ENCODE peak calls at places on chromosome 17, in eight cellular contexts. U, C, P, W, N, K, F and Y are unnamed samples.

GRCh38 chr17:8991514-8992285 is 26.2 kb upstream of the PIK3R5 start:
- DNase-seq in U (peak), F (peak), K (peak), C (peak), W (peak), P (peak), N (no peak), Y (no peak)

GRCh38 chr17:62094175-62094574 is 29.1 kb upstream of the MED13 start:
- DNase-seq in K (peak), N (no peak), C (no peak), U (no peak), W (no peak), P (no peak), F (no peak), Y (no peak)

GRCh38 chr17:67474081-67474661 is 97.1 kb downstream of the PITPNC1 start:
- DNase-seq in W (no peak), K (peak), C (peak), N (no peak), U (peak), F (no peak), P (no peak), Y (no peak)

GRCh38 chr17:48596000-48596734 is 2.6 kb upstream of the HOXB5 start:
- DNase-seq in N (no peak), C (no peak), U (no peak), W (no peak), P (no peak), K (no peak), F (no peak), Y (no peak)

GRCh38 chr17:2948721-2949468 is 114.5 kb downstream of the OR1D5 start:
- DNase-seq in C (no peak), W (no peak), K (no peak), F (no peak), P (no peak), U (no peak), N (no peak), Y (no peak)

GRCh38 chr17:33284022-33284421 is 9.1 kb downstream of the ASIC2 start:
- DNase-seq in P (no peak), N (no peak), W (peak), K (peak), U (peak), F (peak), C (no peak), Y (no peak)

GRCh38 chr17:348692-349425 is 3.7 kb downstream of the RPH3AL start:
- DNase-seq in P (no peak), F (peak), U (peak), N (no peak), W (peak), K (peak), C (peak), Y (no peak)

GRCh38 chr17:41785091-41785875 is 1.2 kb downstream of the JUP start:
- DNase-seq in W (peak), P (no peak), F (no peak), K (no peak), N (no peak), U (peak), C (peak), Y (peak)

GRCh38 chr17:49887086-49887743 is 39.3 kb upstream of the TAC4 start:
- DNase-seq in U (no peak), P (no peak), K (no peak), N (no peak), C (no peak), W (peak), F (no peak), Y (no peak)

GRCh38 chr17:35447494-35447893 is 1.1 kb downstream of the SLFN13 start:
- DNase-seq in N (no peak), K (no peak), C (no peak), F (no peak), U (no peak), W (no peak), P (no peak), Y (no peak)

GRCh38 chr17:60390881-60391418 is 983 bp downstream of the USP32 start:
- DNase-seq in P (no peak), W (peak), F (peak), U (peak), N (no peak), C (peak), K (peak), Y (peak)

GRCh38 chr17:50476545-50477315 is 1.9 kb upstream of the RSAD1 start:
- DNase-seq in C (no peak), P (no peak), W (no peak), F (no peak), N (no peak), U (no peak), K (no peak), Y (no peak)

GRCh38 chr17:7632492-7632894 is 2.6 kb downstream of the SHBG start:
- DNase-seq in F (peak), K (peak), C (no peak), N (no peak), U (peak), W (peak), P (no peak), Y (no peak)

GRCh38 chr17:47889734-47890529 is 6.1 kb upstream of the SP2 start:
- DNase-seq in F (peak), W (peak), P (peak), N (peak), U (peak), C (peak), K (peak), Y (peak)

GRCh38 chr17:34116306-34116705 is 138.8 kb upstream of the CCL2 start:
- DNase-seq in W (no peak), C (no peak), F (no peak), P (no peak), K (no peak), U (no peak), N (no peak), Y (no peak)

GRCh38 chr17:823501-823902 is 41.3 kb downstream of the MRM3 start:
- DNase-seq in C (no peak), U (no peak), F (no peak), K (no peak), P (no peak), W (no peak), N (no peak), Y (no peak)

GRCh38 chr17:2172447-2172938 is 117.6 kb downstream of the HIC1 start:
- DNase-seq in U (no peak), W (peak), K (peak), F (no peak), N (no peak), C (no peak), P (no peak), Y (no peak)

GRCh38 chr17:10198509-10199249 is at the start of gene GAS7:
- DNase-seq in K (no peak), F (peak), W (no peak), P (peak), C (peak), N (no peak), U (peak), Y (peak)

GRCh38 chr17:5619088-5619740 is 34.9 kb upstream of the NLRP1 start:
- DNase-seq in P (no peak), N (no peak), C (no peak), U (no peak), W (no peak), F (no peak), K (no peak), Y (no peak)

GRCh38 chr17:79658811-79659207 is 48.0 kb upstream of the RBFOX3 start:
- DNase-seq in F (peak), N (no peak), C (no peak), K (peak), W (no peak), U (peak), P (no peak), Y (no peak)

GRCh38 chr17:78358538-78359215 is 1.2 kb downstream of the SOCS3 start:
- DNase-seq in K (no peak), W (peak), C (peak), U (peak), N (no peak), P (no peak), F (no peak), Y (peak)

GRCh38 chr17:1995321-1996242 is 29.6 kb downstream of the RTN4RL1 start:
- DNase-seq in P (no peak), K (no peak), U (no peak), W (no peak), N (no peak), C (no peak), F (no peak), Y (no peak)

GRCh38 chr17:63029520-63029919 is 63.5 kb downstream of the TANC2 start:
- DNase-seq in P (no peak), W (peak), C (no peak), K (peak), F (no peak), N (no peak), U (no peak), Y (no peak)

GRCh38 chr17:81111066-81111465 is 54.2 kb upstream of the PVALEF start:
- DNase-seq in P (no peak), U (no peak), C (no peak), W (no peak), N (no peak), F (no peak), K (no peak), Y (no peak)

GRCh38 chr17:42274812-42275526 is 1.2 kb downstream of the STAT5B start:
- DNase-seq in N (no peak), C (no peak), U (no peak), W (no peak), P (no peak), K (peak), F (no peak), Y (no peak)

GRCh38 chr17:41442772-41443171 is 2.0 kb upstream of the KRT38 start:
- DNase-seq in U (peak), W (no peak), P (no peak), F (no peak), K (peak), C (no peak), N (no peak), Y (no peak)

GRCh38 chr17:75516619-75517276 is 420 bp downstream of the TSEN54 start:
- DNase-seq in F (peak), W (no peak), U (no peak), K (no peak), N (no peak), P (no peak), C (no peak), Y (no peak)

GRCh38 chr17:78378225-78379133 is at the start of gene PGS1:
- DNase-seq in K (peak), N (no peak), W (peak), P (peak), U (peak), C (peak), F (peak), Y (peak)

GRCh38 chr17:82320140-82320840 is 2.9 kb upstream of the CD7 start:
- DNase-seq in N (no peak), K (no peak), W (no peak), U (no peak), F (no peak), C (no peak), P (no peak), Y (no peak)

GRCh38 chr17:82321947-82322466 is 4.6 kb upstream of the CD7 start:
- DNase-seq in W (no peak), C (no peak), F (no peak), P (no peak), K (no peak), N (no peak), U (no peak), Y (no peak)

GRCh38 chr17:82319619-82320062 is 2.2 kb upstream of the CD7 start:
- DNase-seq in K (no peak), C (no peak), F (no peak), P (no peak), W (no peak), U (no peak), N (no peak), Y (no peak)

GRCh38 chr17:82322526-82323453 is 5.4 kb upstream of the CD7 start:
- DNase-seq in F (no peak), W (no peak), K (no peak), N (no peak), C (no peak), U (no peak), P (no peak), Y (no peak)

GRCh38 chr17:82320956-82321927 is 3.8 kb upstream of the CD7 start:
- DNase-seq in P (peak), K (no peak), N (no peak), C (no peak), F (peak), W (no peak), U (no peak), Y (peak)
- TF ChIP-seq CTCF in P (peak), K (peak), N (peak), C (peak), F (peak), W (peak), U (peak), Y (peak)

GRCh38 chr17:66426397-66427033 is 124.1 kb downstream of the PRKCA start:
- DNase-seq in C (no peak), F (no peak), U (peak), N (no peak), P (peak), K (peak), W (peak), Y (no peak)
- TF ChIP-seq CTCF in C (no peak), F (peak), U (peak), N (no peak), P (peak), K (peak), W (peak), Y (no peak)

GRCh38 chr17:46848534-46848933 is 2.8 kb upstream of the WNT9B start:
- DNase-seq in P (no peak), C (no peak), W (no peak), U (no peak), K (no peak), N (no peak), F (no peak), Y (no peak)

GRCh38 chr17:46854515-46854914 is 3.1 kb downstream of the WNT9B start:
- DNase-seq in N (no peak), F (no peak), W (no peak), C (no peak), K (no peak), U (no peak), P (no peak), Y (no peak)

GRCh38 chr17:46853896-46854444 is 2.6 kb downstream of the WNT9B start:
- DNase-seq in P (no peak), K (peak), U (peak), W (peak), F (no peak), N (no peak), C (no peak), Y (no peak)

GRCh38 chr17:46850688-46851028 is 725 bp upstream of the WNT9B start:
- DNase-seq in W (no peak), F (no peak), K (no peak), P (no peak), U (no peak), C (no peak), N (no peak), Y (no peak)

GRCh38 chr17:46851029-46851741 is at the start of gene WNT9B:
- DNase-seq in F (peak), W (no peak), P (no peak), U (no peak), N (no peak), C (no peak), K (no peak), Y (no peak)
- TF ChIP-seq CTCF in F (peak), W (no peak), P (no peak), U (no peak), N (no peak), C (no peak), K (no peak), Y (no peak)

GRCh38 chr17:73396429-73397277 is 84.9 kb upstream of the CDC42EP4 start:
- DNase-seq in P (no peak), U (no peak), N (no peak), W (no peak), K (no peak), C (no peak), F (no peak), Y (no peak)
- TF ChIP-seq CTCF in P (no peak), U (no peak), N (no peak), W (no peak), K (no peak), C (no peak), F (no peak), Y (no peak)

DNA sequence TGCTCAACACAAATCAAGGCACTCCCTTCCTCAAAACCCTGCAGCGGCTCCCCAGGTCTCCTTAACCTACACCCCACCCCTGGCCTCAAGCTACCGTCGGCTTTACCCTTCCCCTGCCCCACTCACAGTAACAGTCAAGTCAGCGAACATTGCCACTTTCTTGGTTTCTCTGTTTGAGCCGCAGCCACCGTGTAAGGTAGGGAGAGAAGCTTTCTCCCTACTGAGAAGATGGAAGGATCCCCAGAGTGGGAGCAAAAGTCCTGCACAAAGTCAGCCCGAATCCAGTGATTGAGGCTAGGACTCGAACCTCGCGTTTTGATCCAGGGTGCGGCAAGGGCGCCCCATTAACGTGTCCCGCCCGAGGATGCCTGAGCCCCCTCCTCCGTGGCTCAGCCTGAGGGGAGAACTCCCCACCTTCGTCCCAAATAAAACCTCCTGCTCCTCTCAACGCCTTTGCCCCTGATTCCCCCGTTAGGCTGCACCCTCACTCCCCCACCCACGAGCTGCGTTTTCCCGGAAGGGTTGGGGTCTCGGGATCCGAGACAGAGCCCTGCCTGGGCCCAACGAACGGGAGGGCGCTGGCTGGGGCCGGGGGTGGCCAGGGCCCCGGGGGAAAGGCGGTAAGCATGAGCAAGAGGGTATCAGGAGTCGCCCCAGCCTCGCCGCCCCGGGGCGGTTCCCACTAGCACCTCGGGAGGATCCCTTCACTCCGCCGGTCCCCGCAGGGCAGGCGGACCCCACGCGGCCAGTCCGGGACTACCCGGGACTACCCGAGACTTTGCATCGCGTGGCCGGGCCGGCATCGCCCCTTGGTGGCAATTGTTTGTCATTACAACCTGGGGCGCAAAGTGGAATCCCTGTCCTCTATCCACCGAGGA is 9.9 kb upstream of the NAGS start:
- DNase-seq in C (peak), W (no peak), P (peak), N (no peak), U (peak), F (peak), K (peak), Y (peak)
- TF ChIP-seq CTCF in C (peak), W (peak), P (peak), N (peak), U (peak), F (peak), K (peak), Y (no peak)

GRCh38 chr17:64938925-64939474 is 19.7 kb upstream of the LRRC37A3 start:
- DNase-seq in W (no peak), N (no peak), C (peak), K (peak), U (peak), P (no peak), F (peak), Y (peak)
- TF ChIP-seq CTCF in W (peak), N (peak), C (no peak), K (peak), U (peak), P (peak), F (peak), Y (no peak)

GRCh38 chr17:82490512-82491195 is 28.9 kb upstream of the FOXK2 start:
- DNase-seq in C (no peak), W (no peak), F (no peak), N (no peak), U (no peak), P (no peak), K (no peak), Y (no peak)
- TF ChIP-seq CTCF in C (no peak), W (no peak), F (no peak), N (no peak), U (no peak), P (no peak), K (no peak), Y (no peak)

GRCh38 chr17:76527430-76528111 is 9.9 kb downstream of the CYGB start:
- DNase-seq in F (no peak), U (peak), P (no peak), W (peak), C (peak), N (peak), K (peak), Y (peak)

GRCh38 chr17:76528156-76528527 is 9.4 kb downstream of the CYGB start:
- DNase-seq in C (no peak), P (no peak), F (no peak), U (no peak), W (no peak), N (no peak), K (no peak), Y (peak)

GRCh38 chr17:76529643-76530488 is 7.6 kb downstream of the CYGB start:
- DNase-seq in U (peak), N (no peak), W (peak), K (peak), C (peak), P (no peak), F (no peak), Y (no peak)

GRCh38 chr17:76529224-76529642 is 8.3 kb downstream of the CYGB start:
- DNase-seq in F (no peak), W (peak), K (peak), N (no peak), U (peak), P (no peak), C (peak), Y (no peak)

GRCh38 chr17:76528528-76529223 is 8.8 kb downstream of the CYGB start:
- DNase-seq in N (no peak), U (peak), W (no peak), C (peak), P (no peak), F (no peak), K (peak), Y (no peak)
- TF ChIP-seq CTCF in N (no peak), U (peak), W (no peak), C (no peak), P (no peak), F (peak), K (peak), Y (no peak)

GRCh38 chr17:55770220-55770870 is 19.5 kb downstream of the PCTP start:
- DNase-seq in P (no peak), F (peak), U (peak), C (no peak), W (peak), N (no peak), K (peak), Y (no peak)
- TF ChIP-seq CTCF in P (no peak), F (peak), U (peak), C (peak), W (peak), N (peak), K (peak), Y (no peak)

GRCh38 chr17:57672205-57672632 is 72.9 kb downstream of the CCDC182 start:
- DNase-seq in K (peak), F (no peak), P (no peak), W (peak), C (no peak), U (no peak), N (no peak), Y (no peak)
- TF ChIP-seq CTCF in K (no peak), F (no peak), P (peak), W (no peak), C (no peak), U (no peak), N (no peak), Y (peak)